ENCODE peak calls at places on chromosomes 1 and 21, in eight cellular contexts. A, C, M, K, I, S, U and F are unnamed samples.

GRCh38 chr1:230772457-230773395 is 25.5 kb downstream of the CAPN9 start:
- DNase-seq in K (no peak), S (no peak), A (peak; percentile 79), I (peak; percentile 34), C (peak; percentile 36), M (no peak), U (peak; percentile 64), F (peak; percentile 69)

GRCh38 chr1:101236546-101237228 is at the start of gene S1PR1:
- DNase-seq in S (peak; percentile 79), U (peak; percentile 62), K (peak; percentile 39), A (peak; percentile 70), C (no peak), I (no peak), M (peak; percentile 92), F (peak; percentile 45)

GRCh38 chr1:185208626-185209170 is 51.7 kb downstream of the SWT1 start:
- DNase-seq in M (no peak), U (peak; percentile 34), I (no peak), S (no peak), A (no peak), C (no peak), K (no peak), F (peak; percentile 2)

GRCh38 chr1:118113261-118113660 is 71.8 kb downstream of the SPAG17 start:
- DNase-seq in A (peak; percentile 3), I (no peak), S (no peak), M (no peak), K (no peak), U (peak; percentile 70), C (no peak), F (no peak)

GRCh38 chr1:51548986-51549619 is 30.0 kb upstream of the EPS15 start:
- DNase-seq in K (no peak), C (no peak), M (no peak), A (no peak), I (no peak), S (no peak), U (peak; percentile 14), F (no peak)

GRCh38 chr1:232226197-232226681 is 403.7 kb downstream of the SIPA1L2 start:
- DNase-seq in M (no peak), K (peak; percentile 59), A (peak; percentile 89), C (peak; percentile 68), S (no peak), I (peak; percentile 88), U (peak; percentile 98), F (peak; percentile 74)

GRCh38 chr1:5986018-5986417 is 6.2 kb downstream of the NPHP4 start:
- DNase-seq in S (no peak), M (no peak), U (no peak), C (no peak), A (no peak), I (no peak), K (no peak), F (no peak)

GRCh38 chr1:98046031-98046641 is 125.3 kb upstream of the DPYD start:
- DNase-seq in U (peak; percentile 34), M (no peak), S (no peak), I (no peak), A (peak; percentile 44), K (peak; percentile 62), C (no peak), F (peak; percentile 63)

GRCh38 chr1:55259906-55260608 is 44.9 kb upstream of the USP24 start:
- DNase-seq in I (no peak), U (no peak), C (no peak), M (no peak), A (no peak), K (no peak), S (no peak), F (no peak)

GRCh38 chr21:17501107-17502006 is 11.5 kb upstream of the CXADR start:
- DNase-seq in U (peak; percentile 18), I (no peak), S (no peak), M (no peak), C (no peak), K (no peak), A (no peak), F (peak; percentile 49)

GRCh38 chr1:100347009-100347966 is 5.0 kb upstream of the CDC14A start:
- DNase-seq in U (peak; percentile 36), A (no peak), M (no peak), S (no peak), K (no peak), I (no peak), C (no peak), F (peak; percentile 64)

GRCh38 chr1:174800221-174800791 is 199.4 kb upstream of the CACYBP start:
- DNase-seq in K (no peak), M (no peak), U (peak; percentile 21), A (peak; percentile 16), I (no peak), C (no peak), S (no peak), F (no peak)

GRCh38 chr1:33049381-33049780 is 12.7 kb upstream of the AK2 start:
- DNase-seq in A (no peak), M (no peak), S (no peak), U (peak; percentile 64), I (no peak), C (no peak), K (no peak), F (peak; percentile 77)

GRCh38 chr21:39386194-39386593 is 37.3 kb upstream of the HMGN1 start:
- DNase-seq in U (no peak), M (no peak), I (no peak), S (no peak), A (no peak), C (no peak), K (peak; percentile 46), F (peak; percentile 64)

GRCh38 chr1:40438391-40439015 is 11.8 kb upstream of the ZFP69B start:
- DNase-seq in U (peak; percentile 10), I (no peak), C (peak; percentile 21), M (no peak), K (peak; percentile 42), A (peak; percentile 37), S (no peak), F (peak; percentile 23)

GRCh38 chr21:34994646-34995631 is 54.2 kb downstream of the RUNX1 start:
- DNase-seq in K (no peak), S (no peak), U (peak; percentile 29), A (no peak), I (no peak), M (no peak), C (no peak), F (peak; percentile 51)

GRCh38 chr1:81179239-81179638 is 621.5 kb upstream of the ADGRL2 start:
- DNase-seq in K (no peak), I (no peak), U (peak; percentile 92), S (no peak), A (no peak), C (no peak), M (no peak), F (no peak)